ENCODE peak calls at places on chromosome 2, in ten cellular contexts. U is heart left ventricle; Y is neural progenitor cell; S is pancreas; B is fibroblast of lung; R is body of pancreas; X is tibial artery; D is hepatocyte; W is CD4-positive, alpha-beta T cell; Z is AG04450. E is an unnamed sample.
A peak's percentile ranks its signal among the peaks of the same experiment; 100 is the strongest.

GRCh38 chr2:143607446-143608110 is 478.4 kb downstream of the ARHGAP15 start:
- DNase-seq in U (no peak), Y (peak; percentile 39), S (no peak), B (peak; percentile 49), R (no peak), X (no peak), D (no peak), W (no peak), Z (no peak), E (no peak)

GRCh38 chr2:12510070-12510469 is 206.7 kb upstream of the TRIB2 start:
- DNase-seq in U (no peak), Y (no peak), S (no peak), B (no peak), R (no peak), X (no peak), D (no peak), W (no peak), Z (no peak), E (no peak)

GRCh38 chr2:136305517-136306192 is 187.7 kb upstream of the CXCR4 start:
- DNase-seq in U (no peak), Y (no peak), S (no peak), B (peak; percentile 7), R (no peak), X (no peak), D (no peak), W (peak; percentile 57), Z (no peak), E (no peak)

GRCh38 chr2:186347472-186347871 is 138.6 kb upstream of the ZC3H15 start:
- DNase-seq in U (no peak), Y (no peak), S (no peak), B (peak; percentile 51), R (no peak), X (no peak), D (no peak), W (no peak), Z (no peak), E (no peak)

GRCh38 chr2:13260401-13260800 is 543.7 kb downstream of the TRIB2 start:
- DNase-seq in U (no peak), Y (no peak), S (no peak), B (no peak), R (no peak), X (no peak), D (no peak), W (no peak), Z (no peak), E (no peak)

GRCh38 chr2:99775585-99775984 is 285.8 kb upstream of the REV1 start:
- DNase-seq in U (no peak), Y (no peak), S (no peak), B (peak; percentile 75), R (no peak), X (no peak), D (no peak), W (no peak), Z (peak; percentile 33), E (no peak)

GRCh38 chr2:42089340-42089925 is 41.6 kb downstream of the PKDCC start:
- DNase-seq in U (peak; percentile 44), Y (peak; percentile 82), S (peak; percentile 73), B (peak; percentile 25), R (peak; percentile 37), X (peak; percentile 28), D (peak; percentile 67), W (peak; percentile 45), Z (no peak), E (no peak)

GRCh38 chr2:76965772-76966171 is 556.4 kb downstream of the LRRTM4 start:
- DNase-seq in U (no peak), Y (no peak), S (no peak), B (no peak), R (no peak), X (no peak), D (no peak), W (no peak), Z (no peak), E (no peak)

GRCh38 chr2:176140130-176140519 is 10.6 kb downstream of the HOXD8 start:
- DNase-seq in U (no peak), Y (no peak), S (no peak), B (no peak), R (no peak), X (no peak), D (no peak), W (no peak), Z (no peak), E (no peak)

GRCh38 chr2:42569883-42570282 is 1.5 kb downstream of the MTA3 start:
- DNase-seq in U (no peak), Y (no peak), S (no peak), B (no peak), R (no peak), X (no peak), D (no peak), W (no peak), Z (no peak), E (no peak)

GRCh38 chr2:136375017-136375901 is 257.3 kb upstream of the CXCR4 start:
- DNase-seq in U (no peak), Y (no peak), S (no peak), B (no peak), R (no peak), X (no peak), D (no peak), W (no peak), Z (no peak), E (no peak)

GRCh38 chr2:182318466-182319309 is 108.1 kb downstream of the PDE1A start:
- DNase-seq in U (no peak), Y (no peak), S (no peak), B (peak; percentile 45), R (no peak), X (no peak), D (no peak), W (no peak), Z (no peak), E (no peak)

GRCh38 chr2:226001716-226002115 is 602.2 kb downstream of the NYAP2 start:
- DNase-seq in U (no peak), Y (no peak), S (no peak), B (peak; percentile 30), R (no peak), X (no peak), D (no peak), W (no peak), Z (no peak), E (no peak)

GRCh38 chr2:31580321-31581117 is at the start of gene SRD5A2:
- DNase-seq in U (no peak), Y (peak; percentile 69), S (no peak), B (no peak), R (no peak), X (no peak), D (no peak), W (no peak), Z (no peak), E (no peak)

GRCh38 chr2:172370821-172371455 is 56.4 kb upstream of the ITGA6 start:
- DNase-seq in U (no peak), Y (no peak), S (no peak), B (no peak), R (no peak), X (no peak), D (no peak), W (no peak), Z (no peak), E (no peak)

GRCh38 chr2:27792759-27793158 is 21.2 kb downstream of the MRPL33 start:
- DNase-seq in U (no peak), Y (no peak), S (no peak), B (peak; percentile 68), R (no peak), X (no peak), D (no peak), W (no peak), Z (no peak), E (no peak)

DNA sequence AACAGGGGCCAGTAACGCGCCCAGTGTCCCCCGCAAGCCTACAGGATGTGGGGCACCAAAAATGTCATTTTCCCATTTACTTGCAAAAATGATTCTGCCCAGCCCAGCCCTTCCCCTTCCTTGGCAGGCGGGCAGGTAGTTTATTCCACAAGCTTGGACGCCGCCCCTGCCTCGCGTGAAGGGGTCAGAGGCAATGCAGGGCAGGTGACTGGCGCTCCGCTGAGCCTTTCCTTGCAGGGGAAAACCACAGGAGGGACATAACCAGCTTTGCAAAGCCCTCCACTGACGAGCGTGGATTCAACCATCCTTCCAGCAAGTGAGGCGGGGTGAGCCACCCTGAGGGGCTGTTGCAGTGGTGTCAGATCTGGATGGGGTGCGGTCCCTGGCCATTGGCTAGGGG is 5.3 kb downstream of the MAB21L4 start:
- DNase-seq in U (no peak), Y (no peak), S (no peak), B (no peak), R (no peak), X (no peak), D (no peak), W (no peak), Z (no peak), E (no peak)
- H3K27ac ChIP-seq in U (no peak overlapping the region), Y (no peak overlapping the region), S (no peak overlapping the region), B (no peak overlapping the region), R (no peak overlapping the region), X (no peak overlapping the region), D (no peak overlapping the region), W (no peak overlapping the region), Z (no peak overlapping the region), E (no peak overlapping the region)

DNA sequence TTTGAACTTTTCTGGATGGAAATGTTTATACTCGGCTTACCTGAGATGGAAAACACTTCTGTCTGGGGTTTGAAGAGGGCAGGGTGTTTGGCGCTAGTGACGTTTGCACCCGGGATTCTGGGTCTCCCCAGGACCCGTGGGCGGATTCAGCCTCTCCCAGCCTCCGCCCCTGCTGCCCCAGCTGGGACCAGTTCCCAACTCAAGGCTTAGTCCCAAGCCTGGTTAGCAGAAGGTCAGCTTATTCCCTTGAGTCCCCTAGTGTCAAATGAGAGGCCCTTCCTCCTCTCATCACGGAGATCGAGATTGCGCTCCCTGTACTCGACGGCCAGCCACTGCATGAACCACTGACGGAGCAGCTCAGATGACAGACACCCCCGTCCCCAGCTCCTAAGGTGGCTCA is 123.2 kb downstream of the RTP5 start:
- DNase-seq in U (no peak), Y (no peak), S (peak; percentile 47), B (no peak), R (no peak), X (no peak), D (no peak), W (no peak), Z (no peak), E (no peak)
- H3K27me3 ChIP-seq in U (no peaks in the 10 kb centered on the region), Y (no peaks in the 10 kb centered on the region), S (no peaks in the 10 kb centered on the region), B (no peaks in the 10 kb centered on the region), R (no peaks in the 10 kb centered on the region), X (no peaks in the 10 kb centered on the region), D (no peaks in the 10 kb centered on the region), W (no peaks in the 10 kb centered on the region), Z (peaks cover 1% of the 10 kb centered on the region), E (no peaks in the 10 kb centered on the region)

GRCh38 chr2:60512641-60513040 is 40.8 kb downstream of the BCL11A start:
- DNase-seq in U (no peak), Y (no peak), S (no peak), B (peak; percentile 38), R (no peak), X (no peak), D (peak; percentile 61), W (no peak), Z (no peak), E (no peak)
- H3K27ac ChIP-seq in U (no peak overlapping the region), Y (no peak overlapping the region), S (no peak overlapping the region), B (no peak overlapping the region), R (no peak overlapping the region), X (no peak overlapping the region), D (peak overlapping the region; percentile 93), W (no peak overlapping the region), Z (no peak overlapping the region), E (no peak overlapping the region)

DNA sequence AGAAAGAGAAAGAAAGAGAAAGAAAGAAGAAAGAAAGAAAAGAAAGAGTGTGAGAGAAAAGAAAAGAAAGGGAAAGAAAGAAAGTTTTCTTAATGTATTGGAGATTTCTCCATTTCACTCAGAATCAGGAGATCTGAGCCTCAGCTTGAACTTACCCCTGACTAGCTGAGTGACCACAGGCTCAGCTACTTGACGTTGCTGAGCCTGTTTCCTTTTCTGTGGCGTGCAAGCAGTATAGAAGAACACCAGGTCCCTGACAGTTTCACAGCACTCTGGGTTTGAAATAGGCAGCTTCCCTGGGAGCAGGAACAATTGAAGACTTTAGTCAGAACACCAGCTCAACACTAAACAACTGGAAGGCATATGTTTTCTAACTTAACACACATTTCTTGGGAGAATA is 44.7 kb downstream of the MARCO start:
- DNase-seq in U (no peak), Y (no peak), S (no peak), B (no peak), R (no peak), X (no peak), D (no peak), W (no peak), Z (no peak), E (no peak)
- H3K27me3 ChIP-seq in U (no peaks in the 10 kb centered on the region), Y (no peaks in the 10 kb centered on the region), S (no peaks in the 10 kb centered on the region), B (no peaks in the 10 kb centered on the region), R (no peaks in the 10 kb centered on the region), X (peaks cover 6% of the 10 kb centered on the region), D (no peaks in the 10 kb centered on the region), W (no peaks in the 10 kb centered on the region), Z (no peaks in the 10 kb centered on the region), E (no peaks in the 10 kb centered on the region)

E was measured in dorsolateral prefrontal cortex.